ENCODE peak calls at places on chromosome 14, in seven cellular contexts. R, Y, D, H, M, C and F are unnamed samples.

GRCh38 chr14:61560323-61560722 is 135.0 kb upstream of the HIF1A start:
- DNase-seq in C (no peak), R (peak), H (peak), D (no peak), Y (no peak), M (no peak), F (no peak)

GRCh38 chr14:37181441-37181840 is 9.0 kb upstream of the SLC25A21 start:
- DNase-seq in R (no peak), C (no peak), H (no peak), M (no peak), Y (no peak), D (no peak), F (no peak)

GRCh38 chr14:88198441-88198840 is 124.6 kb downstream of the KCNK10 start:
- DNase-seq in D (no peak), C (no peak), M (no peak), H (no peak), Y (no peak), R (no peak), F (no peak)

GRCh38 chr14:53462931-53463778 is 310.0 kb upstream of the DDHD1 start:
- DNase-seq in Y (no peak), R (peak), M (no peak), D (no peak), H (no peak), C (peak), F (no peak)

GRCh38 chr14:96100171-96101064 is 61.3 kb downstream of the C14orf132 start:
- DNase-seq in C (peak), H (peak), Y (peak), M (peak), R (peak), D (peak), F (no peak)

GRCh38 chr14:58731465-58732330 is 93.9 kb downstream of the DACT1 start:
- DNase-seq in C (peak), Y (peak), R (no peak), H (peak), M (no peak), D (no peak), F (no peak)

GRCh38 chr14:54147285-54147684 is 190.7 kb upstream of the BMP4 start:
- DNase-seq in D (no peak), H (peak), Y (peak), C (no peak), M (no peak), R (no peak), F (no peak)

GRCh38 chr14:53953828-53954550 is 2.6 kb downstream of the BMP4 start:
- DNase-seq in C (no peak), D (no peak), M (no peak), Y (peak), R (peak), H (peak), F (no peak)

GRCh38 chr14:51431741-51432140 is 191.7 kb downstream of the TMX1 start:
- DNase-seq in H (no peak), M (no peak), C (no peak), D (no peak), R (no peak), Y (no peak), F (no peak)

GRCh38 chr14:29028973-29029582 is 262.5 kb downstream of the FOXG1 start:
- DNase-seq in M (no peak), H (no peak), D (no peak), Y (peak), C (no peak), R (no peak), F (no peak)

GRCh38 chr14:88502740-88503139 is 52.1 kb downstream of the PTPN21 start:
- DNase-seq in C (no peak), Y (no peak), M (no peak), D (no peak), H (no peak), R (no peak), F (no peak)

GRCh38 chr14:102510616-102511520 is 1.3 kb upstream of the ANKRD9 start:
- DNase-seq in H (no peak), C (no peak), Y (no peak), R (peak), M (no peak), D (no peak), F (no peak)

GRCh38 chr14:54109521-54110120 is 153.0 kb upstream of the BMP4 start:
- DNase-seq in Y (no peak), R (no peak), M (no peak), D (no peak), C (no peak), H (no peak), F (no peak)

GRCh38 chr14:89899917-89900680 is 54.4 kb downstream of the EFCAB11 start:
- DNase-seq in M (no peak), Y (peak), D (no peak), H (peak), R (peak), C (peak), F (no peak)
- TF ChIP-seq CTCF in M (no peak), Y (peak), D (peak), H (peak), R (peak), C (peak), F (peak)

GRCh38 chr14:45095143-45095542 is 11.2 kb downstream of the PRPF39 start:
- DNase-seq in R (no peak), Y (no peak), M (no peak), H (no peak), C (no peak), D (no peak), F (no peak)
- TF ChIP-seq CTCF in R (no peak), Y (no peak), M (no peak), H (no peak), C (no peak), D (no peak), F (no peak)

DNA sequence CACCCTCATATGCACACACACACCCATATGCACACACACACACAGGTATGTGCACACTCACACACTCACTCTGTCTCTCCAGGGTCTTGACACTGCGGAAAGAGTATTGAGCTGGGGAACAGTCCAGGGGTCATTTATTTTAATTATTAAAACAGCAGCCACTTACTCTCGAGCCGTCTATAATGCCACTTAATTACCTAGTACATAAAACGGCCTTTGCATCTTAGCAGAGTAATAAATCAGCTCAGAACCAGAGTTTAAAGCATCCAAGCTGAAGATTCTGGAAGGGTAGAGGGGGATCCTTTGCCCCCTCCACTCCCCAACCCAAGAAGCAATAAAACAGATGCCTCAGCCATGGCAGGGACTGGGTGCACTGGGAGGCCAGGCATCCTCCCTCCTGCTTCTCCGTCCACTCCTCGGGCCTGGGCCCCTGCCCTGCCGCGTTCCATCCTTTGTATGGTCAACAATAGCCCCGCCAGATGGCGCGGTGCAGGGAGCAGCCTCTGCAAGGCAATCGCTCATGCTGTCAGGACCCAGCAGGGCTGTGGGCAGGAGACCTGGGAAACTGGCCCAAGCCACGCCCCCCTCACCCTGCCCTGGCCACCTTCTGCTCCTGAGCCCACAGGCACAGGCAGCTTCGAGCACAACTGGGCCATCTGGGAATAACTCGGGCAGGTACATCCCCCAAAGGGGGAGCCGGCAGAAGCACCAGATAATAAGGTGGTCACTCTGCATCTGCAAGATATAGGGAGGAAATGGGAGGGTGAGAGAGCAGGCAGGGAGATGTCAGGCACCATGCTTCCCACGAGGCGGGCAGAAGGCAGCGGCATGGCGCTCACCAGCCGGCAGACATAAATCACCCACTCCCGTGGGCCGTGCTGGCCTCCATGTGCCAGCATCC is 40.9 kb downstream of the CCDC85C start:
- DNase-seq in H (peak), R (peak), D (peak), M (peak), C (no peak), Y (peak), F (peak)
- TF ChIP-seq CTCF in H (peak), R (peak), D (peak), M (peak), C (no peak), Y (peak), F (peak)

GRCh38 chr14:91728616-91729183 is 3.2 kb downstream of the CATSPERB start:
- DNase-seq in H (peak), C (no peak), M (no peak), Y (peak), D (no peak), R (no peak), F (no peak)
- TF ChIP-seq CTCF in H (no peak), C (no peak), M (no peak), Y (no peak), D (no peak), R (no peak), F (no peak)

GRCh38 chr14:103753809-103754208 is 38.2 kb downstream of the ZFYVE21 start:
- DNase-seq in M (no peak), H (no peak), C (no peak), R (no peak), D (no peak), Y (no peak), F (peak)

GRCh38 chr14:103746706-103747105 is 31.1 kb downstream of the ZFYVE21 start:
- DNase-seq in Y (peak), H (peak), R (no peak), M (no peak), C (no peak), D (no peak), F (no peak)

GRCh38 chr14:103748539-103748867 is 32.9 kb downstream of the ZFYVE21 start:
- DNase-seq in C (no peak), R (no peak), M (no peak), Y (no peak), D (no peak), H (no peak), F (peak)

GRCh38 chr14:103749452-103749851 is 33.8 kb downstream of the ZFYVE21 start:
- DNase-seq in M (no peak), R (no peak), C (no peak), Y (peak), D (no peak), H (no peak), F (peak)

GRCh38 chr14:103749860-103750259 is 34.2 kb downstream of the ZFYVE21 start:
- DNase-seq in R (no peak), C (no peak), H (no peak), M (no peak), Y (no peak), D (no peak), F (no peak)
- TF ChIP-seq CTCF in R (no peak), C (no peak), H (no peak), M (no peak), Y (no peak), D (peak), F (no peak)

GRCh38 chr14:44453433-44454171 is 53.5 kb downstream of the FSCB start:
- DNase-seq in Y (no peak), R (no peak), H (no peak), C (no peak), D (no peak), M (no peak), F (no peak)
- TF ChIP-seq CTCF in Y (no peak), R (no peak), H (no peak), C (no peak), D (no peak), M (no peak), F (no peak)

GRCh38 chr14:57390037-57390805 is at the start of gene NAA30:
- DNase-seq in Y (peak), H (peak), C (peak), M (peak), R (peak), D (peak), F (peak)
- TF ChIP-seq CTCF in Y (no peak), H (no peak), C (no peak), M (no peak), R (no peak), D (no peak), F (no peak)

DNA sequence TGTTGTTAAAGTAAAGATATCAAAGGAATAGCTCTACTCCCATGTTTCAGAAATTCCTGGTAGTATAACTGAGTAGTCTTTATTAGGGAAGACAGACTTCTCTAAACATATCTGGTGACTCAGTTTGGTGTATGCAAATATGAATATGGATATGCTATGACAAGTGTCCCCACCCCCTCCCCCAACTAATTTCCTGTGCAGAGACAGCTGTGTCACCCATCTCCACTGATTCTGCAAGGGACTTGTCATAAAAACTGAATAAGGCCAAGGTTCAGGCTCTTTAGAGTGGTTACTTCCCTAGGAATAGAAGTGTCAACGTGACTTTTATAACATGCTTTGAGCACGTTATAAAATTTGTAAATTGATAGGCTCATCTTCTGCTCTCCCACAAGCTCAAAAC is 429.1 kb downstream of the DAD1 start:
- DNase-seq in H (no peak), R (no peak), M (no peak), C (no peak), Y (no peak), D (no peak), F (no peak)
- TF ChIP-seq CTCF in H (no peak), R (no peak), M (no peak), C (no peak), Y (no peak), D (no peak), F (no peak)